ENCODE peak calls at places on chromosomes 5 and 9, in six cellular contexts. K is osteocyte, G is neural crest cell, D is brain microvascular endothelial cell, P is colonic mucosa, F is OCI-LY7. I is an unnamed sample.

GRCh38 chr5:76716456-76717157 is 681 bp downstream of the F2R start:
- DNase-seq in K (no peak), G (peak; percentile 7), D (peak; percentile 38), P (peak; percentile 44), F (no peak), I (peak; percentile 25)

GRCh38 chr5:89535421-89535820 is 652.4 kb upstream of the MEF2C start:
- DNase-seq in K (no peak), G (no peak), D (no peak), P (no peak), F (no peak), I (no peak)

GRCh38 chr9:20314981-20315380 is 307.3 kb downstream of the MLLT3 start:
- DNase-seq in K (peak; percentile 2), G (no peak), D (no peak), P (no peak), F (no peak), I (no peak)

GRCh38 chr5:180644129-180644824 is 5.1 kb downstream of the FLT4 start:
- DNase-seq in K (no peak), G (no peak), D (no peak), P (no peak), F (no peak), I (no peak)

GRCh38 chr5:55497712-55498111 is 37.1 kb downstream of the PLPP1 start:
- DNase-seq in K (no peak), G (no peak), D (no peak), P (no peak), F (no peak), I (no peak)

GRCh38 chr5:149486726-149487635 is 64.3 kb downstream of the CSNK1A1 start:
- DNase-seq in K (no peak), G (no peak), D (peak; percentile 77), P (no peak), F (no peak), I (no peak)

GRCh38 chr5:172370237-172370640 is 84.1 kb downstream of the SH3PXD2B start:
- DNase-seq in K (no peak), G (no peak), D (no peak), P (no peak), F (no peak), I (no peak)

GRCh38 chr5:122485226-122485625 is 173.2 kb downstream of the SNCAIP start:
- DNase-seq in K (no peak), G (no peak), D (no peak), P (no peak), F (no peak), I (no peak)

GRCh38 chr9:132486706-132487350 is 76.8 kb downstream of the CFAP77 start:
- DNase-seq in K (no peak), G (no peak), D (no peak), P (no peak), F (no peak), I (no peak)

GRCh38 chr9:131180454-131180853 is 55.1 kb downstream of the NUP214 start:
- DNase-seq in K (no peak), G (no peak), D (peak; percentile 94), P (no peak), F (no peak), I (no peak)

GRCh38 chr5:114174837-114175236 is 187.0 kb upstream of the KCNN2 start:
- DNase-seq in K (no peak), G (no peak), D (no peak), P (no peak), F (no peak), I (no peak)

GRCh38 chr9:109264865-109265532 is 55.9 kb downstream of the EPB41L4B start:
- DNase-seq in K (no peak), G (no peak), D (no peak), P (peak; percentile 82), F (no peak), I (no peak)

GRCh38 chr5:39599721-39600431 is 175.1 kb upstream of the DAB2 start:
- DNase-seq in K (no peak), G (no peak), D (peak; percentile 86), P (no peak), F (peak; percentile 10), I (no peak)

GRCh38 chr5:171029401-171029800 is 167.6 kb downstream of the RANBP17 start:
- DNase-seq in K (no peak), G (no peak), D (no peak), P (no peak), F (no peak), I (no peak)

GRCh38 chr9:129125478-129125877 is 14.3 kb downstream of the PTPA start:
- DNase-seq in K (no peak), G (no peak), D (peak; percentile 92), P (no peak), F (no peak), I (no peak)

GRCh38 chr9:108151161-108151586 is 661.6 kb upstream of the KLF4 start:
- DNase-seq in K (no peak), G (no peak), D (peak; percentile 12), P (no peak), F (no peak), I (no peak)

GRCh38 chr5:38531518-38531917 is 24.9 kb downstream of the LIFR start:
- DNase-seq in K (no peak), G (no peak), D (no peak), P (no peak), F (no peak), I (no peak)

GRCh38 chr5:156628421-156628820 is 221.7 kb upstream of the PPP1R2B start:
- DNase-seq in K (no peak), G (no peak), D (no peak), P (no peak), F (no peak), I (no peak)

GRCh38 chr9:77820293-77820954 is 172.3 kb upstream of the GNA14 start:
- DNase-seq in K (no peak), G (no peak), D (peak; percentile 74), P (no peak), F (no peak), I (no peak)

GRCh38 chr5:9401786-9402472 is 143.9 kb downstream of the SEMA5A start:
- DNase-seq in K (no peak), G (no peak), D (no peak), P (no peak), F (no peak), I (no peak)

GRCh38 chr5:112059601-112060135 is 302.7 kb upstream of the NREP start:
- DNase-seq in K (no peak), G (no peak), D (no peak), P (no peak), F (no peak), I (no peak)

GRCh38 chr9:77021928-77022782 is 2.7 kb downstream of the FOXB2 start:
- DNase-seq in K (peak; percentile 59), G (peak; percentile 11), D (no peak), P (no peak), F (no peak), I (no peak)

GRCh38 chr5:54774281-54775171 is 210.9 kb downstream of the ESM1 start:
- DNase-seq in K (no peak), G (no peak), D (no peak), P (peak; percentile 58), F (no peak), I (no peak)

GRCh38 chr9:77943053-77943452 is 88.6 kb downstream of the GNAQ start:
- DNase-seq in K (no peak), G (no peak), D (no peak), P (no peak), F (no peak), I (no peak)

GRCh38 chr9:104304925-104305324 is 199.1 kb upstream of the OR13F1 start:
- DNase-seq in K (no peak), G (no peak), D (no peak), P (no peak), F (no peak), I (no peak)

GRCh38 chr9:104302775-104303174 is 201.3 kb upstream of the OR13F1 start:
- DNase-seq in K (no peak), G (no peak), D (no peak), P (no peak), F (no peak), I (no peak)

GRCh38 chr9:104300125-104300524 is 203.9 kb upstream of the OR13F1 start:
- DNase-seq in K (no peak), G (no peak), D (no peak), P (no peak), F (no peak), I (no peak)

DNA sequence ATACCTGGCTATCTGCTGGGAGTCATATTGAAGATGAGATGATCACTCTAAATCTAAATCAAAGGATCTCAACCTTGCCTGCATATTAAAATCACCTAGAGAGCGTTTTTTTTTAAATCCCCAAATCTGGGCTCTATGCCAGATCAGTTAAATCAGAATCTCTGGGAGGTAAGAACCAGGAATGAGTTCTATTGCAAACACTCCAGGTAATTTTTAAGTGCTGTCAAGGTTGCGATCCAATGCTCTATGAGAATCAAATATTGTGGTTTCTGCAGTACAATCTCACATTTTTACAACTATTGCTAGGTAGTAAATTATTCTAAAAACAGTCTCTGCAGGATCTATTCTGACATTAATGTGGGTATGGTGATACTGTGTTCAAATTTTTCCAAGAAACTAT is 202.3 kb upstream of the OR13F1 start:
- DNase-seq in K (no peak), G (no peak), D (no peak), P (no peak), F (no peak), I (no peak)
- TF ChIP-seq CTCF in K (no peak), G (no peak), D (no peak), P (no peak), F (no peak), I (no peak)

DNA sequence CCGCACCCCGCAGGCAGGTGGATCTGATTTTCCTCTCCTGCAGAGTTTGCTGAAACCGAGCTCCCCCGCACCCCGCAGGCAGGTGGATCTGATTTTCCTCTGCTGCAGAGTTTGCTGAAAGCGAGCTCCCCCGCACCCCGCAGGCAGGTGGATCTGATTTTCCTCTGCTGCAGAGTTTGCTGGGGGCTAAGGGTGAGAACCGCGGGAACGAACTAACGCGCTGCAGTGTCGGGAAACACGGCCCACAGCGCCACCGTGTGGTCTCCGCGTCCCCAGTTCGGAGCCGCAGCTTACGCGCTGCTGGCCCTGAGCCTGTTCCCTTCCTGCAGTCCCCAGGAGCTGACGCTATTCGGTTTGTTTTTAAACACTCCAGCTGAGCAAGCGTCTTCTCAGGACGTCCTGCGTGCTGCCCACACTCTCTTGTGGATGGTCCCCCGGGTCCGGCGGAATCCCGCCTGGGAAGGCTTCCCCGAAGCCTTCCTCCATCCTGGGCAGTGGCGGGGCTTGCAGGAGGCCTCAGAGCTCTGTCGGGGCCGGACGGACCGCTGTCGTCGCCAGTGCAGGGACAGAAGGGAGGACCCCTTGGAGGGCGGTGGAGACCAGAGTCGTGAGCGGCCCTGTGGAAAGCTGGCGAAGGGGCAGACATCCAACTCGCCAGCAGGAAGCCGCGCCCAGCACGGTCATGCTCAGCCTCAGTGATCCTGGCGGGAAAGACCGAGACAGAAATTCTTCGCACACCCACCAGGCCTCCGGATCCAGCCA is 121.2 kb upstream of the LPCAT1 start:
- DNase-seq in K (no peak), G (peak; percentile 84), D (peak; percentile 68), P (peak; percentile 79), F (peak; percentile 86), I (peak; percentile 62)
- TF ChIP-seq CTCF in K (peak; percentile 83), G (peak; percentile 87), D (peak; percentile 88), P (peak; percentile 86), F (peak; percentile 75), I (peak; percentile 80)

GRCh38 chr5:59173568-59173967 is 590.7 kb downstream of the RAB3C start:
- DNase-seq in K (no peak), G (no peak), D (no peak), P (no peak), F (no peak), I (no peak)
- TF ChIP-seq CTCF in K (peak; percentile 18), G (no peak), D (peak; percentile 56), P (no peak), F (no peak), I (no peak)

DNA sequence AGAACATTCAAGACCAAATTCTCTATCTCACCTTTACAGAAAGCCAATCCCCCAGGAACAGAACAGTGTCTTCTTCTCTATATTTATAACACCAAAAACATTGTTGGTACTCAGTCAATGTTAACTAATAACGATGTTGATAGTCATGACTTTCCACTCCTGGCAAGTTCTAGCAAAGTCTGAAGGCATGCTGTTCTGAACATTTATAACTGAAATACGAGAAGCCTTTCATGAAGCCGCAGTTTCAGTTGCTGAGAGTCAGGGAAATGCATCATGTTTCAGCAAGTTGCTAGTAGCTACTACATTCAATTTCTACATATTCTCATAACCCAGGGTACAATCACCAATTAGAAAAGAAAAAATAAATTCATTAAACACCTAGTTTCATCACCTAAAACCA is 301.4 kb downstream of the PDE4D start:
- DNase-seq in K (no peak), G (no peak), D (peak; percentile 51), P (peak; percentile 29), F (no peak), I (no peak)
- TF ChIP-seq CTCF in K (no peak), G (no peak), D (no peak), P (no peak), F (no peak), I (no peak)

I was measured in mesothelial cell of epicardium.